ENCODE peak calls at places on chromosomes 2 and 18, in four cellular contexts. G is K562, X is GM12878, O is HL-60. A is an unnamed sample.

GRCh38 chr2:146214394-146214929 is 1630.4 kb upstream of the ACVR2A start:
- DNase-seq in G (no peak), O (no peak), X (no peak), A (no peak)

GRCh38 chr18:32717151-32717550 is 55.7 kb downstream of the KLHL14 start:
- DNase-seq in G (no peak), X (no peak), O (no peak), A (no peak)

GRCh38 chr18:36187826-36188721 is 777 bp downstream of the MOCOS start:
- DNase-seq in G (peak), X (no peak), O (no peak), A (peak)

GRCh38 chr18:63808125-63808524 is 32.9 kb downstream of the SERPINB7 start:
- DNase-seq in X (no peak), O (no peak), G (no peak), A (no peak)

GRCh38 chr18:76687271-76688006 is 134.9 kb upstream of the ZNF236 start:
- DNase-seq in G (no peak), O (no peak), X (no peak), A (no peak)

GRCh38 chr2:132729572-132729971 is 59.6 kb upstream of the LYPD1 start:
- DNase-seq in O (no peak), X (no peak), G (no peak), A (no peak)

GRCh38 chr2:26570083-26570430 is 71.1 kb downstream of the CIB4 start:
- DNase-seq in G (no peak), X (no peak), O (no peak), A (no peak)

GRCh38 chr18:79458131-79458838 is 62.6 kb downstream of the NFATC1 start:
- DNase-seq in X (no peak), O (no peak), G (no peak), A (no peak)

GRCh38 chr2:45578056-45578843 is 32.8 kb downstream of the SRBD1 start:
- DNase-seq in X (no peak), O (peak), G (peak), A (no peak)

GRCh38 chr18:36020174-36020711 is 47.1 kb downstream of the RPRD1A start:
- DNase-seq in O (no peak), G (no peak), X (no peak), A (no peak)

GRCh38 chr2:143452817-143453462 is 323.7 kb downstream of the ARHGAP15 start:
- DNase-seq in X (no peak), O (no peak), G (no peak), A (no peak)

GRCh38 chr2:159521272-159521671 is 95.1 kb downstream of the BAZ2B start:
- DNase-seq in X (no peak), G (no peak), O (peak), A (no peak)

GRCh38 chr2:11435036-11435435 is 30.9 kb downstream of the E2F6 start:
- DNase-seq in O (no peak), G (no peak), X (no peak), A (no peak)

GRCh38 chr2:217371681-217372297 is 511.9 kb upstream of the TNP1 start:
- DNase-seq in G (no peak), X (no peak), O (no peak), A (no peak)

GRCh38 chr2:71894266-71894665 is 253.4 kb downstream of the CYP26B1 start:
- DNase-seq in O (no peak), X (no peak), G (no peak), A (no peak)

GRCh38 chr2:241495172-241496002 is 13.0 kb downstream of the STK25 start:
- DNase-seq in X (no peak), G (no peak), O (no peak), A (no peak)

GRCh38 chr2:97979894-97980293 is 15.9 kb downstream of the TMEM131 start:
- DNase-seq in X (no peak), G (no peak), O (no peak), A (no peak)

GRCh38 chr2:219155054-219155644 is 5.5 kb downstream of the NHEJ1 start:
- DNase-seq in G (peak), O (no peak), X (no peak), A (no peak)

GRCh38 chr2:219149667-219150066 is 10.9 kb downstream of the NHEJ1 start:
- DNase-seq in X (no peak), O (no peak), G (no peak), A (no peak)
- TF ChIP-seq SPI1 in X (no peak), O (no peak), G (no peak), A (no peak)

GRCh38 chr2:231191896-231192872 is 6.2 kb upstream of the ARMC9 start:
- DNase-seq in X (no peak), G (peak), O (no peak), A (no peak)

GRCh38 chr2:231188506-231189170 is 9.8 kb upstream of the ARMC9 start:
- DNase-seq in O (no peak), G (no peak), X (no peak), A (no peak)

GRCh38 chr2:231189571-231190495 is 8.6 kb upstream of the ARMC9 start:
- DNase-seq in O (no peak), X (no peak), G (no peak), A (no peak)

GRCh38 chr2:231189171-231189530 is 9.3 kb upstream of the ARMC9 start:
- DNase-seq in X (no peak), O (no peak), G (no peak), A (no peak)

DNA sequence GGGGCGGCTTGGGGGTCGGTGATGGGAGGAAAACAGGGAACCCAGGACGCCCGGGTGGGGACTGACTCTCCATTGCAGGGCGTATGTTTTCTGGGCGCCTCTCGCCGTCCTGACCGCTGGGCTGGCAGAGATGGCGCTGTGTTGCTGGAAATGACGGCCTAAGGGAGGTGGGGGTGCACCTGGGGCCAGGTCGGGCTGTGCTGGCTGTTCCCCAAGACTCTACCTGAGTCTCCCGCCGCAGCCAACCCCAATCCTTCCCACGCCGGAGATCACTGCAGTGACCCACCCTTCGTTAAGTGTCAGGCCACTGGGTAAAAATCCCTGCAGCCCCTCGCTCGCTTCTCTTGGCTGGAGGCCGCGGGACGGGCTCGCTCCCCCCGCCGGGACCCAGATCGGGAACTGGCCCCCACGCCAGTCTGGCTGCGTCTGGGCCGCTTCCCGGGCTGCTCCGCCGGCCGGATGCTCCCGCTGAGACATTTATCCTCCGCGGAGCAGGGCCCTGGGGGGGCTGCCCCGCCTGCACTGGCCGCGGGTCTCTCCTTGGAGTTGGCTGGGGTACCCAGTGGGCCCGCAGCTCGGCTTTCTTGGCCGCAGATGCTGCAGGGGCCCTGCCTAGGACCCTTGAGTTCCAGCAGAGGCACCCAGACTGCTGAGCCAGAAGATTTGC is 7.8 kb upstream of the ARMC9 start:
- DNase-seq in G (no peak), O (no peak), X (no peak), A (no peak)
- TF ChIP-seq SPI1 in G (no peak), O (no peak), X (no peak), A (no peak)

GRCh38 chr2:43158259-43158880 is 68.0 kb downstream of the ZFP36L2 start:
- DNase-seq in O (peak), X (no peak), G (no peak), A (no peak)
- TF ChIP-seq SPI1 in O (peak), X (no peak), G (no peak), A (no peak)

GRCh38 chr2:16554184-16554583 is 111.5 kb downstream of the CYRIA start:
- DNase-seq in X (no peak), O (no peak), G (no peak), A (no peak)

GRCh38 chr2:16548036-16548435 is 117.6 kb downstream of the CYRIA start:
- DNase-seq in X (no peak), O (no peak), G (no peak), A (no peak)

GRCh38 chr2:16552202-16552601 is 113.4 kb downstream of the CYRIA start:
- DNase-seq in G (no peak), X (no peak), O (no peak), A (no peak)

GRCh38 chr2:16553222-16553621 is 112.4 kb downstream of the CYRIA start:
- DNase-seq in O (peak), X (no peak), G (peak), A (no peak)
- TF ChIP-seq SPI1 in O (no peak), X (no peak), G (no peak), A (no peak)

GRCh38 chr18:68997845-68998244 is 200.0 kb downstream of the CCDC102B start:
- DNase-seq in X (no peak), O (no peak), G (no peak), A (no peak)

GRCh38 chr18:69000366-69000765 is 202.5 kb downstream of the CCDC102B start:
- DNase-seq in X (no peak), O (no peak), G (no peak), A (no peak)

DNA sequence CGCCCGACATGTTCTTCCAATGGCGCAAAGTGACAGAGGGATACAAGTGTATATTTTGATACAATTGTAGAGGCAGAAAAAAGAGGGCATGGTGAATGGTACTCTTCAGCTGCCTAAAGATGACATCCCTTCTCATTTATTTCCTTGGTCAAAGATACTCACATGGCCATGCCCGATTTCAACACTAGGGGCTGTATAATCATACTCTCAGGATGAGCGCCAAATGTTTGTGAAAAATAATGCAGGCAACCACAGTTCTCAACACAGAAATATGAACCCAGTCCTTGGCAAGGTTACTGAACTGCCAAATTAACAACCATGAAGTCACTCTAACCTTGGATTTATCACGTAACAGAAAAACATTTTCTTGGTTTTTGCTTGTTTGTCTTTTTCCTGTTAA is 204.4 kb downstream of the CCDC102B start:
- DNase-seq in G (no peak), X (no peak), O (no peak), A (no peak)
- TF ChIP-seq SPI1 in G (no peak), X (no peak), O (no peak), A (no peak)

GRCh38 chr18:44452346-44452745 is 228.3 kb upstream of the SETBP1 start:
- DNase-seq in O (no peak), X (no peak), G (no peak), A (no peak)

GRCh38 chr18:44450220-44450619 is 230.5 kb upstream of the SETBP1 start:
- DNase-seq in O (no peak), G (no peak), X (no peak), A (no peak)

GRCh38 chr18:44458777-44459176 is 221.9 kb upstream of the SETBP1 start:
- DNase-seq in X (no peak), G (no peak), O (no peak), A (no peak)

GRCh38 chr18:44453505-44453904 is 227.2 kb upstream of the SETBP1 start:
- DNase-seq in G (no peak), O (no peak), X (no peak), A (no peak)
- TF ChIP-seq SPI1 in G (no peak), O (no peak), X (no peak), A (no peak)